ENCODE peak calls at places on chromosome 6, in six cellular contexts. U, X, H, P, B and E are unnamed samples.

GRCh38 chr6:36848658-36849441 is 9.6 kb upstream of the CPNE5 start:
- ATAC-seq in U (no peak), X (peak; percentile 47), H (peak; percentile 95), P (no peak), B (peak; percentile 68), E (no peak)

GRCh38 chr6:43308101-43308989 is at the start of gene CRIP3:
- ATAC-seq in U (peak; percentile 90), X (peak; percentile 84), H (peak; percentile 64), P (peak; percentile 70), B (peak; percentile 82), E (peak; percentile 84)

GRCh38 chr6:23145801-23146200 is 576.4 kb downstream of the HDGFL1 start:
- ATAC-seq in U (no peak), X (no peak), H (no peak), P (no peak), B (no peak), E (no peak)

GRCh38 chr6:121305957-121306607 is 28.2 kb downstream of the TBC1D32 start:
- ATAC-seq in U (peak; percentile 42), X (peak; percentile 48), H (peak; percentile 82), P (no peak), B (no peak), E (no peak)

GRCh38 chr6:45630314-45630713 is 252.6 kb upstream of the SUPT3H start:
- ATAC-seq in U (no peak), X (no peak), H (no peak), P (no peak), B (no peak), E (no peak)

GRCh38 chr6:97215157-97215769 is 67.8 kb downstream of the MMS22L start:
- ATAC-seq in U (no peak), X (no peak), H (peak; percentile 55), P (no peak), B (no peak), E (no peak)

GRCh38 chr6:44202972-44203750 is 13.6 kb upstream of the MYMX start:
- ATAC-seq in U (no peak), X (no peak), H (peak; percentile 64), P (no peak), B (no peak), E (no peak)

GRCh38 chr6:15980801-15981200 is 148.1 kb upstream of the MYLIP start:
- ATAC-seq in U (no peak), X (no peak), H (no peak), P (no peak), B (no peak), E (no peak)

GRCh38 chr6:40349092-40349491 is 238.1 kb downstream of the LRFN2 start:
- ATAC-seq in U (no peak), X (no peak), H (no peak), P (no peak), B (no peak), E (no peak)